ENCODE peak calls at places on chromosome 7, in six cellular contexts. One of them, this sample, is unnamed.

GRCh38 chr7:140219672-140220520 is 43.1 kb upstream of the KDM7A start:
- DNase-seq in H9: no peak
- DNase-seq in IMR-90: no peak
- DNase-seq in H1: no peak
- DNase-seq in mesenchymal stem cell: no peak
- DNase-seq in trophoblast cell: peak
- DNase-seq in this sample: no peak

GRCh38 chr7:45238806-45239205 is 81.2 kb downstream of the RAMP3 start:
- DNase-seq in H1: no peak
- DNase-seq in H9: no peak
- DNase-seq in trophoblast cell: no peak
- DNase-seq in mesenchymal stem cell: no peak
- DNase-seq in IMR-90: no peak
- DNase-seq in this sample: no peak

GRCh38 chr7:8290645-8291308 is 28.8 kb upstream of the ICA1 start:
- DNase-seq in H9: no peak
- DNase-seq in H1: no peak
- DNase-seq in trophoblast cell: peak
- DNase-seq in mesenchymal stem cell: no peak
- DNase-seq in IMR-90: no peak
- DNase-seq in this sample: no peak

GRCh38 chr7:15643000-15643705 is 43.3 kb downstream of the MEOX2 start:
- DNase-seq in H9: no peak
- DNase-seq in mesenchymal stem cell: no peak
- DNase-seq in trophoblast cell: no peak
- DNase-seq in IMR-90: no peak
- DNase-seq in H1: no peak
- DNase-seq in this sample: no peak

GRCh38 chr7:26365897-26366267 is 74.2 kb downstream of the SNX10 start:
- DNase-seq in trophoblast cell: no peak
- DNase-seq in H1: no peak
- DNase-seq in IMR-90: no peak
- DNase-seq in mesenchymal stem cell: no peak
- DNase-seq in H9: no peak
- DNase-seq in this sample: no peak

GRCh38 chr7:155878674-155879073 is 66.4 kb upstream of the SHH start:
- DNase-seq in H9: peak
- DNase-seq in mesenchymal stem cell: no peak
- DNase-seq in trophoblast cell: no peak
- DNase-seq in H1: peak
- DNase-seq in IMR-90: no peak
- DNase-seq in this sample: no peak

GRCh38 chr7:6621195-6622128 is 6.1 kb downstream of the ZNF853 start:
- DNase-seq in H9: no peak
- DNase-seq in trophoblast cell: no peak
- DNase-seq in mesenchymal stem cell: peak
- DNase-seq in H1: no peak
- DNase-seq in IMR-90: no peak
- DNase-seq in this sample: no peak

GRCh38 chr7:152699101-152699500 is 23.2 kb upstream of the XRCC2 start:
- DNase-seq in IMR-90: no peak
- DNase-seq in mesenchymal stem cell: no peak
- DNase-seq in H9: no peak
- DNase-seq in trophoblast cell: no peak
- DNase-seq in H1: no peak
- DNase-seq in this sample: no peak

GRCh38 chr7:143367972-143368371 is 5.5 kb upstream of the FAM131B start:
- DNase-seq in trophoblast cell: no peak
- DNase-seq in H9: no peak
- DNase-seq in IMR-90: no peak
- DNase-seq in mesenchymal stem cell: no peak
- DNase-seq in H1: no peak
- DNase-seq in this sample: no peak

GRCh38 chr7:116955801-116956514 is 2.7 kb downstream of the ST7 start:
- DNase-seq in IMR-90: no peak
- DNase-seq in trophoblast cell: peak
- DNase-seq in H9: no peak
- DNase-seq in H1: no peak
- DNase-seq in mesenchymal stem cell: no peak
- DNase-seq in this sample: no peak
- H3K9ac ChIP-seq in IMR-90: peak
- H3K9ac ChIP-seq in trophoblast cell: no peak
- H3K9ac ChIP-seq in H9: no peak
- H3K9ac ChIP-seq in H1: no peak
- H3K9ac ChIP-seq in mesenchymal stem cell: peak
- H3K9ac ChIP-seq in this sample: no peak

GRCh38 chr7:65988084-65988483 is 6.1 kb upstream of the GUSB start:
- DNase-seq in IMR-90: no peak
- DNase-seq in H9: no peak
- DNase-seq in H1: no peak
- DNase-seq in mesenchymal stem cell: no peak
- DNase-seq in trophoblast cell: no peak
- DNase-seq in this sample: no peak
- H2AFZ ChIP-seq in IMR-90: no peak
- H2AFZ ChIP-seq in H9: no peak
- H2AFZ ChIP-seq in H1: no peak
- H2AFZ ChIP-seq in mesenchymal stem cell: no peak
- H2AFZ ChIP-seq in trophoblast cell: no peak
- H2AFZ ChIP-seq in this sample: no peak

GRCh38 chr7:128174391-128174790 is 66.7 kb upstream of the LEP start:
- DNase-seq in H9: peak
- DNase-seq in trophoblast cell: no peak
- DNase-seq in IMR-90: no peak
- DNase-seq in H1: no peak
- DNase-seq in mesenchymal stem cell: no peak
- DNase-seq in this sample: no peak

GRCh38 chr7:128178611-128179010 is 62.5 kb upstream of the LEP start:
- DNase-seq in mesenchymal stem cell: no peak
- DNase-seq in trophoblast cell: no peak
- DNase-seq in IMR-90: no peak
- DNase-seq in H1: no peak
- DNase-seq in H9: peak
- DNase-seq in this sample: no peak

GRCh38 chr7:128177768-128178550 is 63.1 kb upstream of the LEP start:
- DNase-seq in IMR-90: no peak
- DNase-seq in trophoblast cell: no peak
- DNase-seq in H9: peak
- DNase-seq in H1: no peak
- DNase-seq in mesenchymal stem cell: no peak
- DNase-seq in this sample: no peak

GRCh38 chr7:128172963-128173362 is 68.1 kb upstream of the LEP start:
- DNase-seq in IMR-90: no peak
- DNase-seq in H1: no peak
- DNase-seq in mesenchymal stem cell: no peak
- DNase-seq in trophoblast cell: no peak
- DNase-seq in H9: peak
- DNase-seq in this sample: no peak

GRCh38 chr7:128176696-128177095 is 64.4 kb upstream of the LEP start:
- DNase-seq in trophoblast cell: peak
- DNase-seq in IMR-90: no peak
- DNase-seq in H9: peak
- DNase-seq in H1: no peak
- DNase-seq in mesenchymal stem cell: no peak
- DNase-seq in this sample: no peak
- H2BK5ac ChIP-seq in trophoblast cell: no peak
- H2BK5ac ChIP-seq in IMR-90: no peak
- H2BK5ac ChIP-seq in H9: no peak
- H2BK5ac ChIP-seq in H1: no peak
- H2BK5ac ChIP-seq in mesenchymal stem cell: no peak
- H2BK5ac ChIP-seq in this sample: no peak

DNA sequence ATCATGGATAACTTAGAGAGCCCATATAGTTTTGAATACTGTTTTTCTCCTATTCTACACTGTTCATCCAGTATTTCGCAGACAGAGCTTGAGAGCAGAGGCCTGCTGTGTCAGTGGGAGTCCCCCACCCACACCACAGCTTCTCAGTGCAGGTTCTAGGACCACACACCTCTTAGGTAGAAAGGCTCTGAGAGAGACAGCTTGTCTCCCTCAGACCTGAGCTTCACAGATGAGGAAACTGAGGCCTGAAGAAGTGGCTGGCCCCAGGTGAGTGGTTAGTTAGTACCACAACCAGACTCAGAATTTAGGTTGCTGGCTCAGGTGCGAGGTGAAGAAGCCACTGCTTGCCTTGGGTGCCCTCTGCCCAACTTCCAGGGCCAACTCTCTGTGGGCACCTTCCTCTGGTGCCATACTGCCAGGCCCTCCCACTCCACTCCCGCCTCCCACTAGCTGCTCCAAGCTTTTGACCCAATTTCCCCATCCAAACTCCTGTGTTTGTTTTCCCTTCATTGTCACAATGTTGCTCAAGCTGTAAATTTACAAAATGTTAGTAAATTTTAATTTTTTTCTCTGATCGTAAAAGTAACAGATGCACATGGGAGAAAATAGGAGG is 7.6 kb upstream of the HILPDA start:
- DNase-seq in H9: no peak
- DNase-seq in IMR-90: no peak
- DNase-seq in H1: no peak
- DNase-seq in trophoblast cell: no peak
- DNase-seq in mesenchymal stem cell: no peak
- DNase-seq in this sample: no peak
- H3K9ac ChIP-seq in H9: no peak
- H3K9ac ChIP-seq in IMR-90: no peak
- H3K9ac ChIP-seq in H1: no peak
- H3K9ac ChIP-seq in trophoblast cell: peak
- H3K9ac ChIP-seq in mesenchymal stem cell: no peak
- H3K9ac ChIP-seq in this sample: no peak

GRCh38 chr7:29956477-29956836 is 33.1 kb downstream of the SCRN1 start:
- DNase-seq in H9: no peak
- DNase-seq in trophoblast cell: no peak
- DNase-seq in mesenchymal stem cell: no peak
- DNase-seq in IMR-90: no peak
- DNase-seq in H1: no peak
- DNase-seq in this sample: no peak
- H2AFZ ChIP-seq in H9: no peak
- H2AFZ ChIP-seq in trophoblast cell: no peak
- H2AFZ ChIP-seq in mesenchymal stem cell: no peak
- H2AFZ ChIP-seq in IMR-90: no peak
- H2AFZ ChIP-seq in H1: no peak
- H2AFZ ChIP-seq in this sample: no peak

GRCh38 chr7:111561909-111562732 is at the start of gene IMMP2L:
- DNase-seq in H1: peak
- DNase-seq in mesenchymal stem cell: peak
- DNase-seq in IMR-90: peak
- DNase-seq in H9: peak
- DNase-seq in trophoblast cell: peak
- DNase-seq in this sample: peak
- H2BK5ac ChIP-seq in H1: peak
- H2BK5ac ChIP-seq in mesenchymal stem cell: peak
- H2BK5ac ChIP-seq in IMR-90: peak
- H2BK5ac ChIP-seq in H9: no peak
- H2BK5ac ChIP-seq in trophoblast cell: peak
- H2BK5ac ChIP-seq in this sample: peak

DNA sequence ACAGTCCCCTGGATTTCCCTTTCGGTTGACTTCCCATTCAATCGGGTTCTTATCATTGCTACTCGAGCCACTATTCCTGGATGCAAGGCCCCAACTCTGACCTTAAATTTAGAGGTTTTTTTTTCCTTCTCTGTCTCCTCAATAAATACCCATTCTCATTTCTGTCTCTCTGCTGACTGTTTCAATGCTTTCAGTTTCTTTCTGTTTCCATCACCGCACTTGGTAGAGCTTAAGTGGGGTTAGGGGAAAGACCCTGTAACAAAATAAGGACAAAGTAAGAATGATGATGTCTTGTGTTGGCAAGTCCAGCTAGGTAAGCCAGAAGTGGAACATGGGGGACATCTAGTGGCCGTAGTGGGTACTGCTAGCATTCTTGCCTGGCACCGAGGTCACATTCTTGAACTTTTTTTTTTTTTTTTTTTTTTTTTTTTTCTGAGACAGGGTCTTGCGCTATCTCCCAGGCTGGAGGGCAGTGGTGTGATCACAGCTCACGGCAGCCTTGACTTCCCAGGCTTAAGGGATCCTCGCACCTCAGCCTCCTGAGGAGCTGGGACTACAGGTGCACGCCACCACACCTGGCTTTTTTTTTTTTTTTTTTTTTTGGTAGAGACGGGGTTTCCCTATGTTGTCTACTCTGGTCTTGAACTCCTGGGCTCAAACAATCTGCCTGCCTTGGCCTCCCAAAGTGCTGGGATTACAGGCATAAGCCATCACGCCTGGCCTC is 40.3 kb downstream of the ZC3HC1 start:
- DNase-seq in H9: peak
- DNase-seq in IMR-90: peak
- DNase-seq in mesenchymal stem cell: peak
- DNase-seq in trophoblast cell: peak
- DNase-seq in H1: peak
- DNase-seq in this sample: peak
- H3K9ac ChIP-seq in H9: no peak
- H3K9ac ChIP-seq in IMR-90: no peak
- H3K9ac ChIP-seq in mesenchymal stem cell: peak
- H3K9ac ChIP-seq in trophoblast cell: no peak
- H3K9ac ChIP-seq in H1: no peak
- H3K9ac ChIP-seq in this sample: no peak

GRCh38 chr7:2869981-2870380 is 25.9 kb upstream of the GNA12 start:
- DNase-seq in trophoblast cell: no peak
- DNase-seq in H9: no peak
- DNase-seq in H1: no peak
- DNase-seq in IMR-90: no peak
- DNase-seq in mesenchymal stem cell: no peak
- DNase-seq in this sample: no peak
- H2AFZ ChIP-seq in trophoblast cell: no peak
- H2AFZ ChIP-seq in H9: no peak
- H2AFZ ChIP-seq in H1: peak
- H2AFZ ChIP-seq in IMR-90: peak
- H2AFZ ChIP-seq in mesenchymal stem cell: no peak
- H2AFZ ChIP-seq in this sample: peak

GRCh38 chr7:39622609-39623311 is 612 bp upstream of the RALA start:
- DNase-seq in trophoblast cell: peak
- DNase-seq in H1: no peak
- DNase-seq in mesenchymal stem cell: no peak
- DNase-seq in H9: no peak
- DNase-seq in IMR-90: no peak
- DNase-seq in this sample: no peak
- H2BK5ac ChIP-seq in trophoblast cell: peak
- H2BK5ac ChIP-seq in H1: peak
- H2BK5ac ChIP-seq in mesenchymal stem cell: peak
- H2BK5ac ChIP-seq in H9: no peak
- H2BK5ac ChIP-seq in IMR-90: peak
- H2BK5ac ChIP-seq in this sample: peak

GRCh38 chr7:33761440-33762080 is 143.8 kb upstream of the BMPER start:
- DNase-seq in H9: no peak
- DNase-seq in H1: no peak
- DNase-seq in trophoblast cell: no peak
- DNase-seq in mesenchymal stem cell: peak
- DNase-seq in IMR-90: no peak
- DNase-seq in this sample: no peak

GRCh38 chr7:33762153-33762902 is 143.0 kb upstream of the BMPER start:
- DNase-seq in H1: no peak
- DNase-seq in mesenchymal stem cell: no peak
- DNase-seq in H9: no peak
- DNase-seq in trophoblast cell: no peak
- DNase-seq in IMR-90: no peak
- DNase-seq in this sample: no peak

GRCh38 chr7:33762903-33763295 is 142.4 kb upstream of the BMPER start:
- DNase-seq in trophoblast cell: no peak
- DNase-seq in H9: no peak
- DNase-seq in H1: no peak
- DNase-seq in IMR-90: no peak
- DNase-seq in mesenchymal stem cell: no peak
- DNase-seq in this sample: no peak

GRCh38 chr7:33766396-33766795 is 138.9 kb upstream of the BMPER start:
- DNase-seq in H9: no peak
- DNase-seq in mesenchymal stem cell: no peak
- DNase-seq in IMR-90: no peak
- DNase-seq in H1: no peak
- DNase-seq in trophoblast cell: no peak
- DNase-seq in this sample: no peak

GRCh38 chr7:33764752-33765451 is 140.4 kb upstream of the BMPER start:
- DNase-seq in trophoblast cell: peak
- DNase-seq in mesenchymal stem cell: peak
- DNase-seq in IMR-90: peak
- DNase-seq in H1: no peak
- DNase-seq in H9: no peak
- DNase-seq in this sample: no peak
- H3K9ac ChIP-seq in trophoblast cell: no peak
- H3K9ac ChIP-seq in mesenchymal stem cell: peak
- H3K9ac ChIP-seq in IMR-90: no peak
- H3K9ac ChIP-seq in H1: no peak
- H3K9ac ChIP-seq in H9: no peak
- H3K9ac ChIP-seq in this sample: no peak